ENCODE peak calls at places on chromosome 2, in seven cellular contexts. One of them, this sample, is unnamed.

GRCh38 chr2:88831792-88832248 is 140.3 kb downstream of the RPIA start:
- DNase-seq in cortex of kidney: no peak
- DNase-seq in Right ventricle myocardium superior: peak
- DNase-seq in A549: peak
- DNase-seq in IMR-90: peak
- DNase-seq in right atrium auricular region: no peak
- DNase-seq in CMK: peak
- DNase-seq in this sample: no peak

GRCh38 chr2:232447091-232447620 is 8.8 kb upstream of the ALPI start:
- DNase-seq in cortex of kidney: no peak
- DNase-seq in Right ventricle myocardium superior: no peak
- DNase-seq in A549: no peak
- DNase-seq in IMR-90: no peak
- DNase-seq in right atrium auricular region: no peak
- DNase-seq in CMK: no peak
- DNase-seq in this sample: peak

GRCh38 chr2:159075726-159076125 is 107.3 kb downstream of the TANC1 start:
- DNase-seq in cortex of kidney: no peak
- DNase-seq in Right ventricle myocardium superior: no peak
- DNase-seq in A549: no peak
- DNase-seq in IMR-90: peak
- DNase-seq in right atrium auricular region: no peak
- DNase-seq in CMK: no peak
- DNase-seq in this sample: no peak

GRCh38 chr2:233422050-233422639 is 67.9 kb downstream of the DGKD start:
- DNase-seq in cortex of kidney: no peak
- DNase-seq in Right ventricle myocardium superior: no peak
- DNase-seq in A549: peak
- DNase-seq in IMR-90: no peak
- DNase-seq in right atrium auricular region: peak
- DNase-seq in CMK: no peak
- DNase-seq in this sample: peak

GRCh38 chr2:220586980-220587549 is 959.6 kb downstream of the SLC4A3 start:
- DNase-seq in cortex of kidney: no peak
- DNase-seq in Right ventricle myocardium superior: no peak
- DNase-seq in A549: no peak
- DNase-seq in IMR-90: peak
- DNase-seq in right atrium auricular region: no peak
- DNase-seq in CMK: no peak
- DNase-seq in this sample: no peak

GRCh38 chr2:206915136-206915535 is 24.2 kb upstream of the CPO start:
- DNase-seq in cortex of kidney: no peak
- DNase-seq in Right ventricle myocardium superior: no peak
- DNase-seq in A549: no peak
- DNase-seq in IMR-90: peak
- DNase-seq in right atrium auricular region: no peak
- DNase-seq in CMK: peak
- DNase-seq in this sample: no peak

GRCh38 chr2:9364791-9365497 is 58.4 kb downstream of the ITGB1BP1 start:
- DNase-seq in cortex of kidney: no peak
- DNase-seq in Right ventricle myocardium superior: no peak
- DNase-seq in A549: no peak
- DNase-seq in IMR-90: no peak
- DNase-seq in right atrium auricular region: no peak
- DNase-seq in CMK: no peak
- DNase-seq in this sample: no peak

GRCh38 chr2:101107246-101107645 is 43.9 kb downstream of the TBC1D8 start:
- DNase-seq in cortex of kidney: no peak
- DNase-seq in Right ventricle myocardium superior: no peak
- DNase-seq in A549: no peak
- DNase-seq in IMR-90: no peak
- DNase-seq in right atrium auricular region: no peak
- DNase-seq in CMK: no peak
- DNase-seq in this sample: no peak

GRCh38 chr2:16727256-16727655 is 61.6 kb upstream of the CYRIA start:
- DNase-seq in cortex of kidney: no peak
- DNase-seq in Right ventricle myocardium superior: no peak
- DNase-seq in A549: no peak
- DNase-seq in IMR-90: peak
- DNase-seq in right atrium auricular region: peak
- DNase-seq in CMK: no peak
- DNase-seq in this sample: no peak

GRCh38 chr2:19902272-19902730 is 518 bp upstream of the TTC32 start:
- DNase-seq in cortex of kidney: no peak
- DNase-seq in Right ventricle myocardium superior: no peak
- DNase-seq in A549: peak
- DNase-seq in IMR-90: no peak
- DNase-seq in right atrium auricular region: no peak
- DNase-seq in CMK: no peak
- DNase-seq in this sample: no peak

This sample was measured in vagina.